ENCODE peak calls at places on chromosome 22, in ten cellular contexts. K, Z, S, H, T, A, I, N, F and E are unnamed samples.

GRCh38 chr22:37538590-37539357 is 19.6 kb upstream of the CARD10 start:
- DNase-seq in Z (peak), S (peak), K (peak), T (peak), A (peak), N (peak), F (peak), I (peak), H (peak), E (peak)

GRCh38 chr22:39534591-39535301 is 2.2 kb upstream of the RPS19BP1 start:
- DNase-seq in I (peak), T (peak), Z (no peak), A (peak), S (peak), K (peak), N (peak), H (peak), F (peak), E (peak)

GRCh38 chr22:42174062-42174461 is 43.5 kb upstream of the CYP2D6 start:
- DNase-seq in N (no peak), H (no peak), I (no peak), Z (no peak), F (no peak), T (no peak), K (no peak), S (no peak), A (no peak), E (no peak)

GRCh38 chr22:50150161-50151129 is 20.1 kb upstream of the PANX2 start:
- DNase-seq in S (no peak), F (no peak), K (no peak), T (no peak), H (no peak), N (no peak), A (no peak), I (no peak), Z (no peak), E (no peak)

GRCh38 chr22:42171417-42171816 is 40.8 kb upstream of the CYP2D6 start:
- DNase-seq in N (no peak), F (no peak), Z (no peak), I (no peak), H (no peak), S (no peak), K (no peak), T (no peak), A (no peak), E (no peak)

GRCh38 chr22:33007485-33007884 is 50.7 kb downstream of the SYN3 start:
- DNase-seq in Z (no peak), F (no peak), A (no peak), S (no peak), I (no peak), K (no peak), N (no peak), H (no peak), T (no peak), E (no peak)

GRCh38 chr22:43220625-43221380 is 33.9 kb upstream of the TTLL12 start:
- DNase-seq in K (no peak), I (no peak), H (no peak), A (no peak), Z (no peak), T (no peak), N (no peak), F (no peak), S (no peak), E (no peak)

GRCh38 chr22:22558972-22559603 is at the start of gene PRAME:
- DNase-seq in Z (peak), A (peak), N (peak), T (peak), F (peak), H (peak), S (peak), I (peak), K (peak), E (peak)

GRCh38 chr22:17846326-17846992 is 72.2 kb upstream of the BID start:
- DNase-seq in I (no peak), H (peak), K (no peak), T (no peak), S (no peak), F (no peak), N (no peak), A (no peak), Z (no peak), E (no peak)

GRCh38 chr22:41445171-41446056 is 1.2 kb downstream of the TOB2 start:
- DNase-seq in A (peak), K (peak), N (no peak), H (peak), T (peak), I (peak), F (peak), Z (no peak), S (no peak), E (no peak)

GRCh38 chr22:33051960-33052839 is 6.0 kb downstream of the SYN3 start:
- DNase-seq in S (no peak), N (peak), I (peak), T (peak), H (no peak), A (no peak), F (no peak), Z (no peak), K (no peak), E (no peak)

GRCh38 chr22:44261861-44262595 is 50.7 kb downstream of the SHISAL1 start:
- DNase-seq in Z (no peak), N (no peak), T (no peak), A (peak), H (no peak), I (no peak), F (no peak), S (no peak), K (no peak), E (no peak)

GRCh38 chr22:30602049-30602448 is 4.9 kb upstream of the TCN2 start:
- DNase-seq in S (no peak), T (peak), Z (no peak), N (peak), K (no peak), F (no peak), I (no peak), H (peak), A (no peak), E (no peak)

GRCh38 chr22:39486951-39487825 is 14.9 kb upstream of the MIEF1 start:
- DNase-seq in T (no peak), H (peak), I (peak), F (no peak), N (no peak), Z (no peak), S (no peak), A (peak), K (no peak), E (no peak)

GRCh38 chr22:46561435-46561905 is 24.1 kb upstream of the CELSR1 start:
- DNase-seq in F (peak), N (peak), Z (no peak), H (no peak), S (no peak), K (no peak), A (no peak), T (no peak), I (no peak), E (no peak)

GRCh38 chr22:45317551-45318167 is 7.9 kb downstream of the FAM118A start:
- DNase-seq in Z (no peak), H (peak), T (peak), S (no peak), I (peak), K (peak), F (no peak), N (no peak), A (peak), E (no peak)

GRCh38 chr22:49197500-49197899 is 630.2 kb downstream of the BRD1 start:
- DNase-seq in K (no peak), S (no peak), N (no peak), I (no peak), F (no peak), Z (no peak), T (no peak), A (no peak), H (no peak), E (no peak)

GRCh38 chr22:35835998-35836691 is 118.5 kb downstream of the APOL5 start:
- DNase-seq in T (peak), K (no peak), Z (peak), F (no peak), I (peak), N (peak), H (peak), A (peak), S (no peak), E (no peak)

GRCh38 chr22:29216011-29216872 is 10.5 kb downstream of the EMID1 start:
- DNase-seq in A (no peak), F (no peak), T (no peak), I (no peak), K (no peak), N (no peak), H (no peak), S (no peak), Z (no peak), E (no peak)

GRCh38 chr22:18987765-18988164 is 51.7 kb upstream of the PRODH start:
- DNase-seq in N (peak), T (peak), H (peak), F (no peak), K (no peak), S (no peak), I (no peak), Z (no peak), A (no peak), E (no peak)

GRCh38 chr22:45344339-45344738 is 34.6 kb downstream of the FAM118A start:
- DNase-seq in T (no peak), Z (no peak), K (no peak), H (peak), I (no peak), F (no peak), N (no peak), S (no peak), A (no peak), E (no peak)

GRCh38 chr22:23824476-23825245 is 14.1 kb downstream of the DERL3 start:
- DNase-seq in A (peak), H (no peak), S (no peak), T (no peak), N (no peak), I (no peak), Z (no peak), F (no peak), K (no peak), E (no peak)

GRCh38 chr22:35785181-35785923 is 67.7 kb downstream of the APOL5 start:
- DNase-seq in S (no peak), N (no peak), I (no peak), H (peak), K (no peak), T (no peak), A (no peak), F (no peak), Z (no peak), E (no peak)

GRCh38 chr22:32469799-32470212 is 4.8 kb upstream of the FBXO7 start:
- DNase-seq in Z (no peak), I (peak), S (no peak), T (no peak), F (no peak), N (no peak), K (no peak), A (no peak), H (peak), E (no peak)

GRCh38 chr22:24772493-24773220 is 1.9 kb downstream of the PIWIL3 start:
- DNase-seq in T (peak), A (no peak), N (peak), Z (no peak), K (no peak), S (no peak), I (no peak), F (no peak), H (peak), E (no peak)

GRCh38 chr22:24760708-24761306 is 13.7 kb downstream of the PIWIL3 start:
- DNase-seq in F (no peak), I (no peak), Z (no peak), S (no peak), K (no peak), N (no peak), T (no peak), A (no peak), H (no peak), E (no peak)